ENCODE peak calls at places on chromosomes 3 and 15, in six cellular contexts. I is PC-3, Z is colonic mucosa, E is Panc1, Y is neural progenitor cell, R is fibroblast of lung. O is an unnamed sample.

GRCh38 chr3:31980530-31981205 is 394 bp downstream of the OSBPL10 start:
- DNase-seq in I (peak), Z (peak), E (no peak), Y (peak), R (peak), O (peak)

GRCh38 chr3:99645277-99646106 is 7.1 kb downstream of the COL8A1 start:
- DNase-seq in I (peak), Z (peak), E (peak), Y (peak), R (peak), O (no peak)

GRCh38 chr15:67076147-67076843 is 10.9 kb downstream of the SMAD3 start:
- DNase-seq in I (peak), Z (no peak), E (no peak), Y (no peak), R (peak), O (no peak)

GRCh38 chr3:44761347-44762169 is at the start of the genes KIAA1143 and KIF15:
- DNase-seq in I (peak), Z (peak), E (peak), Y (peak), R (peak), O (peak)

GRCh38 chr15:89034305-89034704 is 54.0 kb upstream of the ABHD2 start:
- DNase-seq in I (peak), Z (no peak), E (no peak), Y (no peak), R (peak), O (no peak)

GRCh38 chr3:154060606-154061380 is 60.4 kb upstream of the ARHGEF26 start:
- DNase-seq in I (no peak), Z (no peak), E (no peak), Y (no peak), R (peak), O (no peak)

GRCh38 chr3:71232895-71233294 is 350.6 kb downstream of the FOXP1 start:
- DNase-seq in I (no peak), Z (no peak), E (no peak), Y (no peak), R (no peak), O (no peak)

GRCh38 chr3:197458179-197458707 is 97.5 kb downstream of the BDH1 start:
- DNase-seq in I (no peak), Z (peak), E (no peak), Y (no peak), R (no peak), O (no peak)

GRCh38 chr3:149235599-149236424 is 14.2 kb upstream of the CP start:
- DNase-seq in I (no peak), Z (no peak), E (no peak), Y (no peak), R (no peak), O (no peak)

GRCh38 chr3:48414376-48415250 is 15.3 kb downstream of the PLXNB1 start:
- DNase-seq in I (no peak), Z (no peak), E (no peak), Y (no peak), R (no peak), O (no peak)

GRCh38 chr15:39327005-39327725 is 253.7 kb upstream of the THBS1 start:
- DNase-seq in I (no peak), Z (no peak), E (no peak), Y (no peak), R (no peak), O (no peak)

GRCh38 chr3:99720985-99721632 is 82.7 kb downstream of the COL8A1 start:
- DNase-seq in I (peak), Z (no peak), E (no peak), Y (no peak), R (peak), O (no peak)

GRCh38 chr15:40282870-40283614 is at the start of gene ANKRD63:
- DNase-seq in I (peak), Z (no peak), E (no peak), Y (peak), R (no peak), O (no peak)

GRCh38 chr15:95446854-95447253 is 883.6 kb upstream of the NR2F2 start:
- DNase-seq in I (no peak), Z (no peak), E (no peak), Y (no peak), R (no peak), O (no peak)

GRCh38 chr3:105369501-105370371 is 3.0 kb downstream of the ALCAM start:
- DNase-seq in I (peak), Z (peak), E (peak), Y (peak), R (peak), O (peak)

GRCh38 chr3:41652931-41653330 is 309.0 kb downstream of the ULK4 start:
- DNase-seq in I (peak), Z (no peak), E (no peak), Y (peak), R (no peak), O (no peak)

GRCh38 chr3:150319900-150320299 is 88.2 kb upstream of the TSC22D2 start:
- DNase-seq in I (peak), Z (no peak), E (peak), Y (no peak), R (peak), O (no peak)

GRCh38 chr3:189355481-189356201 is 183.9 kb downstream of the TPRG1 start:
- DNase-seq in I (peak), Z (peak), E (no peak), Y (peak), R (peak), O (no peak)

GRCh38 chr15:58678683-58679082 is 70.8 kb downstream of the ADAM10 start:
- DNase-seq in I (no peak), Z (no peak), E (no peak), Y (no peak), R (peak), O (no peak)

GRCh38 chr15:76217029-76217866 is 94.0 kb downstream of the ETFA start:
- DNase-seq in I (peak), Z (no peak), E (no peak), Y (no peak), R (peak), O (no peak)

GRCh38 chr15:74392402-74392876 is 25.0 kb upstream of the CYP11A1 start:
- DNase-seq in I (no peak), Z (no peak), E (no peak), Y (no peak), R (peak), O (no peak)

GRCh38 chr3:113000691-113001090 is 9.9 kb downstream of the GTPBP8 start:
- DNase-seq in I (no peak), Z (no peak), E (no peak), Y (no peak), R (no peak), O (no peak)

GRCh38 chr15:93035953-93036810 is 52.8 kb downstream of the RGMA start:
- DNase-seq in I (peak), Z (no peak), E (no peak), Y (peak), R (peak), O (peak)

GRCh38 chr3:154464440-154465148 is 34.6 kb upstream of the GPR149 start:
- DNase-seq in I (no peak), Z (no peak), E (no peak), Y (no peak), R (no peak), O (no peak)

GRCh38 chr3:105413356-105413887 is 46.7 kb downstream of the ALCAM start:
- DNase-seq in I (no peak), Z (no peak), E (no peak), Y (no peak), R (no peak), O (no peak)

GRCh38 chr3:161969867-161970266 is 473.3 kb downstream of the OTOL1 start:
- DNase-seq in I (peak), Z (no peak), E (no peak), Y (no peak), R (peak), O (no peak)

GRCh38 chr3:152969557-152970300 is 134.8 kb downstream of the P2RY1 start:
- DNase-seq in I (peak), Z (no peak), E (peak), Y (no peak), R (no peak), O (no peak)

DNA sequence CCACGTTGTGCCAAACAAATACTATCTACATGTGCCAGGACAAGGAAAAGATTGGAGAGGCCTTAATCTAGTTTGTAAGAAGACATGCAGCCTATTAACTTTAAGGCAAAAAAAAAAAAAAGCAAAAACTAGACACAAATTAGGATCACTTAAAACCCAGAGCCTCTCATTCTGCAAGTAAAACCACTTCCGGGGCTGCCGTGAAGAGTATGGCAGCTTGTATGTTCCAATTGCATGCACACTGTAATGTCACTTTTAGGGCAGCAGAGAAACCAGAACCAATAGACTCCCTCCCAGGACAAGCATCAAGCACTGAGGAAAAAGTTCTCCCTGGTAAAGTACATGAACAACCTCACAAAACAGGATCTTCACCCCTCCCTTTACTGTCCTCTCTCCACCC is 70.6 kb downstream of the RSL24D1 start:
- DNase-seq in I (no peak), Z (no peak), E (no peak), Y (no peak), R (no peak), O (no peak)
- H3K27ac ChIP-seq in I (no peak), Z (no peak), E (no peak), Y (no peak), R (no peak), O (no peak)

DNA sequence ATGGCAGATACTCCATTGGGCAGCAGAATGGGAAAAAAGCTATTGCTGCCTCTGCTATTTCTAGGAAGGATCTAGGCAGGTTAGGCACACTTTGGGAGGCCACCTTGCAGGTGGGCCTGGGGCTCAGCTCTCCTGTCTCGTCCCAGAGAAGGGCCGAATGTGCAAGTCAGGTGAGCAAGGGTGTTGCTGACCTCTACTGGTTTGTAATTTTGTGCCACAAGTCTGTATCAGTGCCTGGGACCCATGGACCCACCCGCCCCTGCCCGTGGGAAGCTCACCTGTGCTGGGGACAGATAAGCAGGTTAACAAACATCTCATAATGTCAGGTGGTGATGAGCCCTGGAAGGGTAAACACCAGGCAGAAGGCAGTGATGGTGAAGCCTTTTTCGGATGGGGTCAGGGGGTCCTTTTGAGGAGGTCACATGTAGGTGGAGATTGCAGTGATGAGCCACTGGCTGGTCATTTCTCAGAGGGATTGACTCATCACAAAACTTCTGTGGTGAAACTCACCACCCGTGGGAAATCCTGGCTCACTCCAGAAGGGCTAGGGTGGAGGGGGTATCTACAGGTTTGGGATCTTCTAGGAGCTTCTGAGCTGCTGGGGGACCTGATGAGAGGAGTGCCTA is 161.3 kb downstream of the KLF13 start:
- DNase-seq in I (peak), Z (peak), E (no peak), Y (no peak), R (peak), O (peak)
- TF ChIP-seq CTCF in I (peak), Z (peak), E (no peak), Y (no peak), R (no peak), O (no peak)

GRCh38 chr3:10817506-10817905 is 1.5 kb downstream of the SLC6A11 start:
- DNase-seq in I (peak), Z (no peak), E (no peak), Y (peak), R (no peak), O (no peak)
- H3K27ac ChIP-seq in I (no peak), Z (no peak), E (no peak), Y (no peak), R (no peak), O (no peak)

GRCh38 chr3:22734207-22734606 is 468.9 kb upstream of the UBE2E2 start:
- DNase-seq in I (no peak), Z (peak), E (no peak), Y (no peak), R (no peak), O (no peak)
- TF ChIP-seq CTCF in I (no peak), Z (no peak), E (no peak), Y (no peak), R (no peak), O (no peak)